ENCODE peak calls at places on chromosome 18, in ten cellular contexts. Z, B, U, O, D, R, T, I, Y and F are unnamed samples. For H3K9me3, the result is how much of the 10 kb centered on the place peaks cover.

GRCh38 chr18:58911241-58911640 is 46.6 kb downstream of the ZNF532 start:
- DNase-seq in I (no peak), D (no peak), T (no peak), U (no peak), O (no peak), B (no peak), Y (no peak), Z (no peak), R (no peak), F (no peak)

GRCh38 chr18:55778731-55779460 is 190.9 kb upstream of the TCF4 start:
- DNase-seq in Y (no peak), B (no peak), Z (no peak), T (no peak), U (no peak), R (no peak), O (no peak), I (peak), D (no peak), F (no peak)

GRCh38 chr18:11520536-11520935 is 88.9 kb upstream of the SLC35G4 start:
- DNase-seq in R (no peak), B (no peak), Y (no peak), U (no peak), O (no peak), Z (no peak), D (no peak), T (no peak), I (no peak), F (no peak)

GRCh38 chr18:48933578-48934399 is 17.0 kb downstream of the SMAD7 start:
- DNase-seq in Z (no peak), R (peak), I (no peak), Y (no peak), O (no peak), U (peak), D (peak), B (no peak), T (no peak), F (no peak)

GRCh38 chr18:75279381-75279780 is 68.8 kb downstream of the TSHZ1 start:
- DNase-seq in R (no peak), B (no peak), I (no peak), U (no peak), D (no peak), Y (no peak), Z (no peak), O (no peak), T (no peak), F (no peak)

GRCh38 chr18:3463052-3463451 is 13.1 kb downstream of the TGIF1 start:
- DNase-seq in R (no peak), I (no peak), D (no peak), U (no peak), B (no peak), T (no peak), Y (no peak), Z (no peak), O (no peak), F (no peak)

GRCh38 chr18:53771664-53772063 is 452.8 kb downstream of the MBD2 start:
- DNase-seq in Y (no peak), O (no peak), U (no peak), I (no peak), D (no peak), T (no peak), Z (no peak), R (no peak), B (no peak), F (no peak)

GRCh38 chr18:79873449-79874110 is 75.8 kb downstream of the KCNG2 start:
- DNase-seq in R (no peak), D (no peak), B (no peak), I (no peak), O (no peak), T (no peak), Y (no peak), U (peak), Z (no peak), F (no peak)

DNA sequence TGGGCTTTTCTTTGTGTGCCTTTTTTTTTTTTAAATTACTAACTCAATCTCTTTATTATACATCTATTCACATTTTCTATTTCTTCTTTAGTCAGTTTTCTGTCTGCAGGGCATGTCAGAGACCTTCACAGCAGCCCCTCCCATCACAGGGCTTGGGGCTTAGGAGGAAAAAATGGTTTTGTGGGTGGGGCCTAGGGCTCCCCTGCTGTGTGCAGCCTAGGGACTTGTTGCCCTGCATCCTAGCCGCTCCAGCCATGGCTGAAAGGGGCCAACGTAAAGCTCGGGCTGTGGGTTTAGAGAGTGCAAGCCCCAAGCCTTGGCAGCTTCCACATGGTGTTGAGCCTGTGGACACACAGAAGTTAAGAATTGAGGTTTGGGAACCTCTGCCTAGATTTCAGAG is 13.8 kb downstream of the ZSCAN30 start:
- DNase-seq in I (no peak), B (no peak), O (no peak), D (no peak), Y (no peak), Z (no peak), R (no peak), U (no peak), T (no peak), F (no peak)
- H3K9me3 ChIP-seq in I (under half), B (under half), O (under half), D (under half), Y (under half), Z (under half), R (under half), U (under half), T (under half), F (under half)

GRCh38 chr18:47908523-47909039 is 21.9 kb downstream of the SMAD2 start:
- DNase-seq in Z (no peak), Y (no peak), R (no peak), T (no peak), O (no peak), U (no peak), D (no peak), B (no peak), I (no peak), F (no peak)

GRCh38 chr18:47911877-47912276 is 18.6 kb downstream of the SMAD2 start:
- DNase-seq in Z (no peak), I (no peak), R (no peak), U (no peak), Y (no peak), D (peak), T (no peak), O (no peak), B (no peak), F (no peak)

GRCh38 chr18:47906408-47906807 is 24.1 kb downstream of the SMAD2 start:
- DNase-seq in U (no peak), O (no peak), I (no peak), R (no peak), B (no peak), Y (no peak), Z (no peak), T (no peak), D (no peak), F (no peak)

GRCh38 chr18:47912343-47912742 is 18.1 kb downstream of the SMAD2 start:
- DNase-seq in B (no peak), T (no peak), U (no peak), R (no peak), O (no peak), Z (no peak), I (no peak), D (no peak), Y (no peak), F (peak)

GRCh38 chr18:47909484-47909883 is 21.0 kb downstream of the SMAD2 start:
- DNase-seq in R (no peak), I (no peak), U (no peak), T (no peak), Y (peak), B (no peak), Z (no peak), D (no peak), O (no peak), F (no peak)
- H3K9me3 ChIP-seq in R (under half), I (under half), U (under half), T (under half), Y (under half), B (under half), Z (under half), D (under half), O (under half), F (under half)

GRCh38 chr18:30969670-30970069 is 72.9 kb downstream of the DSC3 start:
- DNase-seq in R (no peak), I (no peak), D (no peak), U (no peak), T (no peak), Y (no peak), Z (no peak), B (no peak), O (no peak), F (no peak)

GRCh38 chr18:30967701-30968100 is 74.8 kb downstream of the DSC3 start:
- DNase-seq in Z (no peak), R (no peak), Y (no peak), O (no peak), D (no peak), B (no peak), I (no peak), T (no peak), U (no peak), F (no peak)

GRCh38 chr18:30970201-30970816 is 72.2 kb downstream of the DSC3 start:
- DNase-seq in I (peak), O (no peak), D (no peak), B (no peak), Z (no peak), R (no peak), U (no peak), Y (no peak), T (no peak), F (no peak)

GRCh38 chr18:30971338-30971956 is 71.1 kb downstream of the DSC3 start:
- DNase-seq in U (no peak), Y (no peak), B (no peak), Z (no peak), I (peak), T (no peak), O (no peak), D (peak), R (no peak), F (no peak)
- H3K9me3 ChIP-seq in U (under half), Y (under half), B (under half), Z (under half), I (under half), T (under half), O (under half), D (under half), R (under half), F (under half)

GRCh38 chr18:38611036-38611964 is 1045.7 kb upstream of the CELF4 start:
- DNase-seq in B (no peak), Y (peak), U (no peak), D (no peak), I (no peak), T (no peak), Z (no peak), O (no peak), R (no peak), F (no peak)
- H3K9me3 ChIP-seq in B (under half), Y (under half), U (under half), D (under half), I (under half), T (under half), Z (under half), O (under half), R (under half), F (under half)

DNA sequence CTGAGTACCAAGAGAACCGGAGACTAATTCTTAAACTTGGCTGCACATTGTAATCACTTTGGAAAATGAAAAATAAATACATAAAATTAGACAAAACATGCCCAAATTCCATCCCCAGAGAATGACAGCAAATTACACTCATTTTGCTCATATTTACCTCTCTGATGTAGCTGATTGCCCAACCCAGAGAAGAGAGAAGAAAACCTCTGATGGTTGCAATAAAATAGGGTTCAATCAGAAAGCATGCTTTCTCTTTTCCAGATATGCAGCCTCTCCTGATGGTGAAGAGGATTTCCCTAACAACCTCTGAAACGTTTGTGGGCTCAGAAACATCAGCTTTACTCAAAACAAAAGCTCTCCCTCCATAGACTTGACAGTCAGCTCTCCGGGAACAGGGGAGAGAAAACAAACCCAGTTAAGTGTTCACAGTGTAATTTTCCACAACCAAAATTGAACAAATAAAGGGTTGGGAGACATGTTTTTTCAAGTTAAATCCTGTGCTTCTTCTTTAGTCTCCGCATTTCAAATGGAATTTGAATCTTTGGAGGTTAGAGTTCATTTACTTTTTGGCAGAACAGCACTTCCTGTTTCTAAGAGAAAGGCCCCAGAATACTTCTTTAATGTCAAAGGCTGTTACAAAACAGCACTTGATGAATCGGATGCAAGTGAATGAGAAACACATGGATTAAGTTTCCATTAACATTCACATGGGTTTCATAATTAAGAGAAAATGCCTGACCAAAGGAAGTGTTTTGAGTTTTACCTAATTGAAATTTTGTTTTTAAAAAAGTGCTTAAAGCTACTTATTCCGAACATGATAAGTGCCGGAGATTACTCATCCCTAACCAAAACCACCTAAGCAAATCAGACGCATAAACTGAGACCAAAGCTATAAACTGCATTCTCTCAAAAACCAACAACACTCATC is 570.1 kb upstream of the SYT4 start:
- DNase-seq in D (no peak), Y (no peak), U (no peak), T (no peak), I (peak), B (no peak), O (no peak), R (no peak), Z (no peak), F (no peak)
- H3K9me3 ChIP-seq in D (under half), Y (under half), U (under half), T (under half), I (under half), B (under half), O (under half), R (under half), Z (under half), F (under half)

GRCh38 chr18:73004260-73004659 is 136.5 kb upstream of the NETO1 start:
- DNase-seq in Y (no peak), D (no peak), O (no peak), R (no peak), B (no peak), T (no peak), U (no peak), I (no peak), Z (no peak), F (no peak)

GRCh38 chr18:73006331-73006730 is 138.5 kb upstream of the NETO1 start:
- DNase-seq in U (no peak), O (no peak), R (no peak), Z (no peak), T (no peak), D (no peak), B (no peak), I (no peak), Y (no peak), F (no peak)

GRCh38 chr18:73007195-73007934 is 139.6 kb upstream of the NETO1 start:
- DNase-seq in D (no peak), R (no peak), U (no peak), B (no peak), O (no peak), Y (no peak), I (peak), Z (no peak), T (no peak), F (no peak)

DNA sequence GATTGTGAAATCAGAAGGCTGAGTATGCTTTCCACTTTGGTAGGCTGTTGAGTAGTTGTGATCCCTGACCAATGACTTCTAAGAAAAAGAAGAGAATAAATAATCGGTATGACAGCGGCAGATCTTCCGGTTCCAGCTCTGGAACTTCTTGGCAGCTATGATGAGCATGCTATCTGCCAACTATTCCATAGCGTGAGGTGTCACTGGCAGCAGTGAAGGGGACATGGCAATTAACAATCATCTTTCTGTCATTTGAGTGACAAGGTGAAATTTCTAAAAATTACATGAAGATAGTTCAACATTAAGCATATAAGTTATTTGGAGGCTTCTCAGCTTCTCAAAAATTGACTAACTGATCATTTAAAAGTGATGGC is 140.1 kb upstream of the NETO1 start:
- DNase-seq in U (no peak), Y (no peak), O (no peak), B (no peak), T (no peak), R (no peak), D (no peak), Z (no peak), I (no peak), F (no peak)
- H3K9me3 ChIP-seq in U (under half), Y (under half), O (under half), B (under half), T (under half), R (under half), D (under half), Z (under half), I (under half), F (under half)

DNA sequence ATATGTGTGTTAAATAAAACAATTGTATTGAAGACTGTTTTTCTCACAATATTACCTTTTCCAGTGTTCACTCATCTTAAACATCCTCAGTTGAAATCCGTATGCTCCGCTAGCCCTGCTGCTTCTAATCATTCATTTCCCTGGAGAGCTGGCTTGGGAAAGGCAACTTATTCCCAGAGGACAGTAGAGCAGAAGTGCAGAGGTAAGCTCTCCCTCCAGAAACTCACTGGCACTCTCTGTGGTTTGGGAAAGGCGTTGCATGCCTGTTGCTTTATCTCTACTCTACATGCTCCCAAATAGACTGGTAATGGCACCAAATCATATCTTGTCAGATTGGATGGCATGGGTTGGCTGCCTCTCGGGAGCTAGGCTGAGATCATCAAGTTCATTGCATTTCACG is 117.1 kb upstream of the BOD1L2 start:
- DNase-seq in B (no peak), U (no peak), Z (no peak), R (no peak), Y (no peak), I (peak), T (no peak), O (no peak), D (no peak), F (no peak)
- H3K9me3 ChIP-seq in B (under half), U (under half), Z (under half), R (under half), Y (under half), I (under half), T (under half), O (under half), D (under half), F (under half)

GRCh38 chr18:57429607-57430165 is 5.5 kb upstream of the ONECUT2 start:
- DNase-seq in R (no peak), O (no peak), I (peak), U (no peak), Z (no peak), T (no peak), Y (no peak), D (no peak), B (no peak), F (no peak)
- H3K9me3 ChIP-seq in R (under half), O (under half), I (under half), U (under half), Z (under half), T (under half), Y (under half), D (under half), B (under half), F (under half)

GRCh38 chr18:8792688-8793316 is 87.4 kb downstream of the MTCL1 start:
- DNase-seq in I (no peak), U (no peak), O (no peak), T (no peak), Y (no peak), D (no peak), Z (no peak), R (peak), B (no peak), F (no peak)
- H3K9me3 ChIP-seq in I (under half), U (under half), O (under half), T (under half), Y (under half), D (under half), Z (under half), R (under half), B (under half), F (under half)

GRCh38 chr18:76747676-76748075 is 74.7 kb upstream of the ZNF236 start:
- DNase-seq in D (no peak), I (no peak), U (no peak), B (no peak), O (no peak), Y (no peak), Z (no peak), R (no peak), T (no peak), F (no peak)

GRCh38 chr18:76750886-76751537 is 71.3 kb upstream of the ZNF236 start:
- DNase-seq in O (no peak), R (no peak), B (no peak), Y (no peak), U (no peak), D (no peak), I (no peak), T (no peak), Z (no peak), F (no peak)

GRCh38 chr18:76752400-76752799 is 70.0 kb upstream of the ZNF236 start:
- DNase-seq in D (no peak), Z (no peak), B (no peak), R (no peak), I (no peak), Y (no peak), U (no peak), O (no peak), T (no peak), F (no peak)

GRCh38 chr18:76751538-76751890 is 70.8 kb upstream of the ZNF236 start:
- DNase-seq in U (no peak), T (no peak), I (no peak), R (no peak), O (no peak), D (no peak), Y (no peak), Z (no peak), B (no peak), F (no peak)

GRCh38 chr18:76750269-76750668 is 72.1 kb upstream of the ZNF236 start:
- DNase-seq in Y (no peak), R (no peak), O (no peak), Z (no peak), U (no peak), T (no peak), B (no peak), I (no peak), D (no peak), F (no peak)
- H3K9me3 ChIP-seq in Y (under half), R (under half), O (under half), Z (under half), U (half or more), T (under half), B (under half), I (under half), D (under half), F (under half)